ENCODE peak calls at places on chromosomes 7 and 10, in ten cellular contexts. B is GM10248; Z is transverse colon; D is stimulated activated naive CD8-positive, alpha-beta T cell treated with anti-CD3 and anti-CD28 coated beads, Interleukin-15, amount 100 ng/mL, for 72 hours; N is HT-29; T is HFFc6; W is SK-N-DZ; G is right cardiac atrium; Q is Calu3; A is stimulated activated CD8-positive, alpha-beta memory T cell treated with anti-CD3 and anti-CD28 coated beads, Interleukin-7, amount 100 ng/mL, for 4 hours. R is an unnamed sample.

GRCh38 chr10:99232357-99232999 is 3.2 kb downstream of the HPSE2 start:
- DNase-seq in G (no peak), A (no peak), B (peak; percentile 28), Z (no peak), N (no peak), W (no peak), Q (no peak), T (no peak), D (no peak), R (no peak)

GRCh38 chr7:108630002-108630401 is 60.3 kb downstream of the DNAJB9 start:
- DNase-seq in W (no peak), G (peak; percentile 57), A (no peak), B (no peak), T (no peak), D (no peak), N (no peak), Z (no peak), Q (no peak), R (no peak)

GRCh38 chr7:2355079-2356008 is 717 bp downstream of the EIF3B start:
- DNase-seq in W (no peak), D (peak; percentile 35), A (no peak), N (peak; percentile 42), Z (peak; percentile 19), T (peak; percentile 3), B (no peak), G (peak; percentile 51), Q (peak; percentile 32), R (no peak)

GRCh38 chr7:56009695-56010094 is 41.5 kb downstream of the PSPH start:
- DNase-seq in T (no peak), W (no peak), Z (peak; percentile 47), N (peak; percentile 12), B (no peak), G (no peak), D (no peak), A (no peak), Q (peak; percentile 8), R (no peak)

GRCh38 chr7:27168265-27168947 is 3.1 kb upstream of the HOXA9 start:
- DNase-seq in D (no peak), Z (no peak), T (peak; percentile 70), A (no peak), W (no peak), N (peak; percentile 88), B (no peak), G (peak; percentile 13), Q (no peak), R (no peak)

GRCh38 chr7:100584677-100585510 is 1.0 kb downstream of the LRCH4 start:
- DNase-seq in G (peak; percentile 75), D (no peak), W (no peak), B (no peak), Z (peak; percentile 79), T (peak; percentile 74), Q (peak; percentile 24), A (no peak), N (peak; percentile 83), R (no peak)

GRCh38 chr7:30252885-30253795 is 31.3 kb upstream of the ZNRF2 start:
- DNase-seq in Q (peak; percentile 73), G (peak; percentile 84), W (no peak), A (no peak), N (peak; percentile 82), D (no peak), B (no peak), Z (peak; percentile 62), T (no peak), R (no peak)

GRCh38 chr10:79349766-79350406 is 2.6 kb downstream of the PPIF start:
- DNase-seq in N (no peak), Q (no peak), T (no peak), G (no peak), W (no peak), D (no peak), Z (no peak), A (no peak), B (peak; percentile 8), R (no peak)

GRCh38 chr7:106584914-106585759 is 75.8 kb downstream of the CCDC71L start:
- DNase-seq in Q (no peak), G (no peak), A (no peak), Z (no peak), B (no peak), T (no peak), W (no peak), D (no peak), N (no peak), R (no peak)